ENCODE peak calls at places on chromosomes 1 and 21, in five cellular contexts. G is Right ventricle myocardium inferior, M is upper lobe of left lung, E is left cardiac atrium, Y is natural killer cell. A is an unnamed sample.

GRCh38 chr1:202802998-202803932 is 5.0 kb downstream of the KDM5B start:
- ATAC-seq in E (no peak), M (no peak), Y (no peak), G (no peak), A (no peak)

GRCh38 chr1:80349218-80349617 is 1342.7 kb upstream of the ADGRL4 start:
- ATAC-seq in Y (no peak), E (no peak), G (no peak), M (no peak), A (no peak)

GRCh38 chr21:43034098-43034497 is 41.5 kb downstream of the CBS start:
- ATAC-seq in E (no peak), M (no peak), Y (no peak), G (no peak), A (no peak)

GRCh38 chr1:210299501-210299900 is 29.2 kb upstream of the HHAT start:
- ATAC-seq in Y (no peak), M (no peak), E (no peak), G (no peak), A (no peak)

GRCh38 chr1:44661786-44662682 is 12.2 kb downstream of the TMEM53 start:
- ATAC-seq in M (no peak), G (no peak), Y (no peak), E (no peak), A (no peak)

GRCh38 chr1:211482306-211482705 is 9.7 kb downstream of the RD3 start:
- ATAC-seq in M (no peak), E (no peak), Y (no peak), G (no peak), A (no peak)

GRCh38 chr1:245953876-245954660 is 553.0 kb downstream of the SMYD3 start:
- ATAC-seq in E (no peak), M (peak), Y (peak), G (no peak), A (no peak)

GRCh38 chr1:113946668-113947387 is 17.7 kb downstream of the HIPK1 start:
- ATAC-seq in M (no peak), G (peak), Y (no peak), E (peak), A (no peak)

GRCh38 chr1:203135636-203136305 is 8.2 kb downstream of the ADORA1 start:
- ATAC-seq in M (no peak), G (no peak), E (no peak), Y (no peak), A (peak)

GRCh38 chr1:244137725-244138124 is 86.6 kb downstream of the ZBTB18 start:
- ATAC-seq in E (no peak), G (no peak), M (peak), Y (peak), A (no peak)

GRCh38 chr1:59506952-59507351 is 210.1 kb downstream of the FGGY start:
- ATAC-seq in E (peak), Y (peak), G (peak), M (peak), A (peak)

GRCh38 chr1:57235782-57236181 is 188.1 kb downstream of the DAB1 start:
- ATAC-seq in G (no peak), E (no peak), Y (no peak), M (no peak), A (no peak)

GRCh38 chr1:21926065-21926464 is 11.0 kb downstream of the HSPG2 start:
- ATAC-seq in G (no peak), Y (no peak), M (no peak), E (no peak), A (no peak)

GRCh38 chr1:51504806-51505525 is 14.1 kb downstream of the EPS15 start:
- ATAC-seq in E (no peak), G (no peak), M (no peak), Y (no peak), A (peak)

GRCh38 chr1:184935919-184936798 is 38.1 kb downstream of the NIBAN1 start:
- ATAC-seq in Y (no peak), M (no peak), E (no peak), G (peak), A (no peak)

GRCh38 chr1:30809514-30810263 is 52.1 kb upstream of the LAPTM5 start:
- ATAC-seq in E (peak), G (no peak), M (peak), Y (no peak), A (no peak)

GRCh38 chr1:71294178-71294577 is 213.3 kb upstream of the ZRANB2 start:
- ATAC-seq in G (no peak), Y (no peak), E (peak), M (no peak), A (no peak)

GRCh38 chr1:7941437-7941793 is 776 bp upstream of the TNFRSF9 start:
- ATAC-seq in Y (no peak), G (no peak), E (peak), M (peak), A (no peak)

GRCh38 chr21:36477559-36477958 is 2.4 kb downstream of the CLDN14 start:
- ATAC-seq in Y (no peak), M (no peak), E (peak), G (no peak), A (no peak)

GRCh38 chr1:206463137-206463536 is 7.1 kb upstream of the IKBKE start:
- ATAC-seq in G (no peak), Y (no peak), M (no peak), E (no peak), A (no peak)

GRCh38 chr1:176174108-176174507 is 33.0 kb downstream of the COP1 start:
- ATAC-seq in E (no peak), Y (no peak), G (no peak), M (no peak), A (no peak)

GRCh38 chr1:156928043-156928602 is 7.7 kb downstream of the LRRC71 start:
- ATAC-seq in E (no peak), G (no peak), Y (no peak), M (no peak), A (peak)

GRCh38 chr1:8059161-8059622 is 33.1 kb upstream of the ERRFI1 start:
- ATAC-seq in Y (no peak), G (no peak), E (no peak), M (peak), A (no peak)

GRCh38 chr1:3827813-3828307 is 29.2 kb downstream of the CEP104 start:
- ATAC-seq in G (no peak), Y (no peak), E (peak), M (no peak), A (no peak)

GRCh38 chr1:39902121-39902807 is 547 bp upstream of the MYCL start:
- ATAC-seq in E (peak), Y (peak), G (peak), M (peak), A (peak)

GRCh38 chr1:227518876-227519275 is 44.5 kb upstream of the ZNF678 start:
- ATAC-seq in M (no peak), Y (no peak), G (no peak), E (no peak), A (no peak)

GRCh38 chr1:53011175-53011574 is 50.8 kb upstream of the PODN start:
- ATAC-seq in G (no peak), M (no peak), E (no peak), Y (no peak), A (no peak)

GRCh38 chr1:199742547-199742946 is 285.0 kb upstream of the NR5A2 start:
- ATAC-seq in E (peak), M (peak), Y (no peak), G (no peak), A (no peak)

GRCh38 chr1:10960954-10961833 is 51.3 kb upstream of the TARDBP start:
- ATAC-seq in G (peak), E (peak), M (peak), Y (peak), A (peak)